ENCODE peak calls at places on chromosome 13, in four cellular contexts. C is cardiac fibroblast; O is activated CD8-positive, alpha-beta T cell treated with anti-CD3 and anti-CD28 coated beads for 36 hours; H is iris pigment epithelial cell. F is an unnamed sample.

GRCh38 chr13:99384468-99384867 is 77.3 kb upstream of the GPR183 start:
- DNase-seq in C (no peak), H (no peak), O (peak), F (no peak)

GRCh38 chr13:95641291-95641811 is 3.2 kb downstream of the DZIP1 start:
- DNase-seq in H (peak), O (no peak), C (peak), F (no peak)

GRCh38 chr13:72983085-72983768 is 75.6 kb upstream of the KLF5 start:
- DNase-seq in H (peak), O (no peak), C (peak), F (no peak)

GRCh38 chr13:37361608-37362007 is 237.0 kb downstream of the POSTN start:
- DNase-seq in H (no peak), C (no peak), O (no peak), F (no peak)

GRCh38 chr13:90746230-90746629 is 601.3 kb upstream of the MIR17HG start:
- DNase-seq in H (no peak), O (no peak), C (no peak), F (no peak)

GRCh38 chr13:50080856-50081105 is 65.5 kb downstream of the KCNRG start:
- DNase-seq in C (peak), H (peak), O (no peak), F (no peak)

GRCh38 chr13:95156208-95156607 is 145.0 kb downstream of the ABCC4 start:
- DNase-seq in C (peak), O (no peak), H (peak), F (no peak)

GRCh38 chr13:85241045-85241444 is 558.2 kb downstream of the SLITRK6 start:
- DNase-seq in H (peak), O (no peak), C (peak), F (no peak)

GRCh38 chr13:26498524-26499208 is 58.8 kb upstream of the WASF3 start:
- DNase-seq in H (peak), C (peak), O (no peak), F (no peak)